ENCODE peak calls at places on chromosomes 16 and 17, in four cellular contexts. D is GM12878, M is H1, E is HepG2. J is an unnamed sample.

GRCh38 chr16:27286446-27286845 is 17.9 kb upstream of the NSMCE1 start:
- DNase-seq in D (no peak), M (no peak), E (peak), J (no peak)

GRCh38 chr16:66298006-66298405 is 68.5 kb upstream of the CDH5 start:
- DNase-seq in D (no peak), M (no peak), E (no peak), J (no peak)

GRCh38 chr17:49292901-49293300 is 62.3 kb upstream of the PHOSPHO1 start:
- DNase-seq in D (no peak), M (no peak), E (no peak), J (no peak)

GRCh38 chr16:67447508-67448076 is 16.7 kb downstream of the HSD11B2 start:
- DNase-seq in D (peak), M (peak), E (peak), J (peak)

GRCh38 chr17:68015081-68015723 is 18.9 kb upstream of the C17orf58 start:
- DNase-seq in D (no peak), M (no peak), E (no peak), J (no peak)

GRCh38 chr17:46964315-46965265 is 14.5 kb downstream of the RPRML start:
- DNase-seq in D (no peak), M (peak), E (no peak), J (no peak)

GRCh38 chr16:73951541-73951940 is 345.1 kb upstream of the PSMD7 start:
- DNase-seq in D (no peak), M (no peak), E (no peak), J (no peak)

GRCh38 chr17:63961355-63962207 is 11.1 kb downstream of the SCN4A start:
- DNase-seq in D (no peak), M (peak), E (peak), J (peak)

GRCh38 chr17:34703533-34703932 is 124.2 kb downstream of the TMEM132E start:
- DNase-seq in D (no peak), M (peak), E (peak), J (peak)

GRCh38 chr16:10661737-10662136 is 33.0 kb downstream of the TEKT5 start:
- DNase-seq in D (no peak), M (no peak), E (no peak), J (no peak)

GRCh38 chr16:55912022-55912421 is 36.8 kb upstream of the CES5A start:
- DNase-seq in D (no peak), M (no peak), E (no peak), J (no peak)
- TF ChIP-seq SUZ12 in D (no peak), M (no peak), E (no peak), J (no peak)

GRCh38 chr17:7582401-7583252 is 1.0 kb upstream of the MPDU1 start:
- DNase-seq in D (no peak), M (peak), E (no peak), J (no peak)
- H3K4me3 ChIP-seq in D (peak), M (peak), E (no peak), J (peak)

GRCh38 chr16:2970563-2970962 is 1.4 kb downstream of the PAQR4 start:
- DNase-seq in D (no peak), M (no peak), E (no peak), J (no peak)
- H3K9ac ChIP-seq in D (peak), M (peak), E (peak), J (peak)

DNA sequence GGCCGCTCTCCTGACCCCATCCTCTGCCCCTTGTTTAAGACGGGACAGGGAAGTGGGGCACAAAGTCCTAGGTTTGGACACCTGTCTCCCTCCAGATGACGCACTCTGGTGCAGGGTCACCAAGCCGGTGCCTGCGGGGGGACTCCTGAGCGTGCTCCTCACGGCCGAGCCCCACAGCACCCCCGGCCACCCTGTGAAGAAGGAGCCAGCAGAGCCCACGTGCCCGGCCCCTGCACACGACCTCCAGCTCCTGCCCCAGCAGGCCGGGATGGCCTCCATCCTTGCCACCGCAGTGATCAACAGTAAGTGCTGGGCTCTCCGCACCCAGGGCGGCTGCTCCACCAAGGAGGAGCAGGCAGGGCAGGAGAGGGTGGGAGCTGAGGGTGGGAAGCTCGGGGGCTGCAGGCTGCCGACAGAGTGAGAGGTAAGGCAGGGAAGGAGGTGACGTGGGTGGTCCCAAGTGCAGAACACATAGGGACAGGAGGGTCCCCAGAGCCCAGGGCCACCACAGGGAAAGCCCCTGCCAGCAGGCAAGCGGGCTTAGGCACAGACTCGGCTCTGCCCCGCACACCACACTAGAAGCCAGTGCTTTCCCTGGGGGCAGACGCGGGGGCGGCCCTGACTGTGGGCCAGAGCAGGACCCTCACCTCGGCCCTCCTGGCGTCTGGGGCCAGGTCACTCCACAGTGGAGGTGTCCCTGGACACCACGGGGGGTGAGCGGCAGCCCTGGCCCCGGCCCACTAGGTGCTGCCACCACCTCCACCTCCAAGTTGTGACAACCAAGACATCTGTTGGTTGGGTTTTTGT is 42.1 kb upstream of the ZC3H18 start:
- DNase-seq in D (no peak), M (no peak), E (no peak), J (no peak)
- TF ChIP-seq SUZ12 in D (no peak), M (no peak), E (no peak), J (no peak)

DNA sequence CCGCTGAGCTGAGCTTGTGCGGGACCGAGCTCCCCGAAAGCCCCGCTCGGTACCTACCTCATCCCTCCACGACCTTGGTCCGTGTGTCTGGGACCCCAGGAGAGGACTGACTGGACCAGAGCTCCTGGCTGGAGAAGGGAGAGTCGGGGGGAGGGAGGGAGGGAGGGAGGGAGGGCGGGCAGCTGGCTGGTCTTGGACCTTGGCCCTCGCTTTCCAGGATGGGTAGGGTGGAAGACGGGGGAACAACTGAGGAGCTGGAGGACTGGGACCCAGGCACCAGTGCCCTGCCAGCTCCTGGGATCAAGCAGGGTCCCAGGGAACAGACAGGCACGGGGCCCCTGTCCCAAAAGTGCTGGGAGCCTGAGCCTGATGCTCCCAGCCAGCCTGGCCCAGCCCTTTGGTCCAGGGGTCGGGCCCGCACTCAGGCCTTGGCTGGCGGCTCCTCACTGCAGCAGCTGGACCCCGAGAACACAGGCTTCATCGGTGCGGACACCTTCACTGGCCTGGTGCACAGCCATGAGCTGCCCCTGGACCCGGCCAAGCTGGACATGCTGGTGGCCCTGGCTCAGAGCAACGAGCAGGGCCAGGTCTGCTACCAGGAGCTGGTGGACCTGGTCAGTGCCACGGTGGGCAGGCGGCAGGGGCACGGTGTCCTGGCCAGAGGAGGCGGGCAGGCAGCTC is 553 bp downstream of the RHBDL1 start:
- DNase-seq in D (no peak), M (peak), E (no peak), J (no peak)
- H3K4me3 ChIP-seq in D (no peak), M (peak), E (peak), J (peak)

DNA sequence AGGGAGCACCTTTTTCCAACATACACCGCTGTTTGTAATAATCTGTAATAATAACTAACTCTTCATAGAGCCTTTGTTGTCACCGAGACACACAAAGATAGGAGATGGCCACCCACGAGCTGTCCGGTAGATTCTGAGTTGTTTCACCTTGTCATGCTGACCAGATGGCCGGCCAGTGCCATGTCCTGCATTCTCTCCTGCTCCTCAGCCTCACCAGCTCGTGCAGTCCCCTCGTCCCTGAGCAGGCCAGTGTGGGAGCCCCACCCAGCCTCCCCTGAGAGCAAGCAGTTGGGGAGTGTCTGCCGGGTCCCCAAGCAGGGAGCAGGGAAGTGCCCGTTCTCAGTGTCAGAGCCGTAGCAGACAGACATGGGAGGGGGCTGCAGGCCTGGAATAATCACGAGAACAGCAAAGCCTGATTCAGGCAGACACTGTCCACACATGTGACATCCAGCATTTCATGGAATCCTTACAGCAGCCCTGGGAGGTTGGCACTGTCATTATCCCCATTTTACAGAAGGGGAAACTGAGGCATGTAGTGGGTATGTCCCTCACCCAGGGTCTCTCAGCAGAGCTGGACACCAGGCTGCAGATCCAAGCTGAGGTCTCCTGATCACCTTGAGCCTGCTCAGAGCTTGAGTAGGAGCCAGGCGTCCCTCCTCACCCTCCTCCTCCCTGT is 178.5 kb upstream of the CIBAR2 start:
- DNase-seq in D (no peak), M (no peak), E (no peak), J (no peak)
- H3K9ac ChIP-seq in D (no peak), M (no peak), E (peak), J (peak)

GRCh38 chr16:30839523-30840227 is 52.7 kb upstream of the ZNF629 start:
- DNase-seq in D (no peak), M (no peak), E (no peak), J (no peak)
- TF ChIP-seq SUZ12 in D (no peak), M (no peak), E (no peak), J (no peak)

J was measured in NT2/D1.